ENCODE peak calls at places on chromosomes 6 and 20, in eight cellular contexts. One of them, this sample, is unnamed.

GRCh38 chr6:45654673-45655072 is 276.9 kb upstream of the SUPT3H start:
- DNase-seq in sigmoid colon: no peak
- DNase-seq in coronary artery: no peak
- DNase-seq in BJ: no peak
- DNase-seq in foreskin fibroblast: peak
- DNase-seq in brain microvascular endothelial cell: no peak
- DNase-seq in cardiac fibroblast: peak
- DNase-seq in fibroblast of pulmonary artery: no peak
- DNase-seq in this sample: no peak

GRCh38 chr20:50392138-50392866 is 117.9 kb upstream of the PTPN1 start:
- DNase-seq in foreskin fibroblast: no peak
- DNase-seq in brain microvascular endothelial cell: no peak
- DNase-seq in coronary artery: no peak
- DNase-seq in BJ: no peak
- DNase-seq in fibroblast of pulmonary artery: no peak
- DNase-seq in cardiac fibroblast: no peak
- DNase-seq in sigmoid colon: no peak
- DNase-seq in this sample: no peak

GRCh38 chr6:27772261-27773001 is 139.8 kb downstream of the OR2B2 start:
- DNase-seq in cardiac fibroblast: peak
- DNase-seq in BJ: no peak
- DNase-seq in foreskin fibroblast: peak
- DNase-seq in coronary artery: peak
- DNase-seq in sigmoid colon: peak
- DNase-seq in fibroblast of pulmonary artery: peak
- DNase-seq in brain microvascular endothelial cell: peak
- DNase-seq in this sample: peak

GRCh38 chr20:20405619-20406018 is 37.7 kb downstream of the INSM1 start:
- DNase-seq in brain microvascular endothelial cell: no peak
- DNase-seq in coronary artery: no peak
- DNase-seq in fibroblast of pulmonary artery: no peak
- DNase-seq in sigmoid colon: no peak
- DNase-seq in BJ: no peak
- DNase-seq in cardiac fibroblast: no peak
- DNase-seq in foreskin fibroblast: no peak
- DNase-seq in this sample: no peak

GRCh38 chr6:70973591-70973990 is 16.7 kb upstream of the B3GAT2 start:
- DNase-seq in BJ: no peak
- DNase-seq in brain microvascular endothelial cell: no peak
- DNase-seq in cardiac fibroblast: peak
- DNase-seq in coronary artery: no peak
- DNase-seq in foreskin fibroblast: no peak
- DNase-seq in sigmoid colon: no peak
- DNase-seq in fibroblast of pulmonary artery: no peak
- DNase-seq in this sample: no peak

GRCh38 chr20:10362674-10363073 is 71.3 kb downstream of the MKKS start:
- DNase-seq in coronary artery: no peak
- DNase-seq in sigmoid colon: no peak
- DNase-seq in BJ: no peak
- DNase-seq in cardiac fibroblast: no peak
- DNase-seq in brain microvascular endothelial cell: no peak
- DNase-seq in fibroblast of pulmonary artery: no peak
- DNase-seq in foreskin fibroblast: no peak
- DNase-seq in this sample: no peak

GRCh38 chr6:14119764-14120163 is 2.2 kb downstream of the CD83 start:
- DNase-seq in BJ: no peak
- DNase-seq in foreskin fibroblast: no peak
- DNase-seq in brain microvascular endothelial cell: no peak
- DNase-seq in cardiac fibroblast: no peak
- DNase-seq in fibroblast of pulmonary artery: no peak
- DNase-seq in sigmoid colon: no peak
- DNase-seq in coronary artery: no peak
- DNase-seq in this sample: no peak

GRCh38 chr6:9248125-9248524 is 812.8 kb upstream of the SLC35B3 start:
- DNase-seq in foreskin fibroblast: peak
- DNase-seq in sigmoid colon: no peak
- DNase-seq in coronary artery: no peak
- DNase-seq in fibroblast of pulmonary artery: no peak
- DNase-seq in brain microvascular endothelial cell: no peak
- DNase-seq in BJ: no peak
- DNase-seq in cardiac fibroblast: no peak
- DNase-seq in this sample: no peak

GRCh38 chr6:152846825-152847224 is 96.2 kb downstream of the VIP start:
- DNase-seq in fibroblast of pulmonary artery: no peak
- DNase-seq in foreskin fibroblast: no peak
- DNase-seq in BJ: no peak
- DNase-seq in cardiac fibroblast: peak
- DNase-seq in coronary artery: no peak
- DNase-seq in brain microvascular endothelial cell: no peak
- DNase-seq in sigmoid colon: no peak
- DNase-seq in this sample: no peak

GRCh38 chr6:150755524-150755923 is 110.0 kb upstream of the MTHFD1L start:
- DNase-seq in fibroblast of pulmonary artery: no peak
- DNase-seq in brain microvascular endothelial cell: no peak
- DNase-seq in coronary artery: no peak
- DNase-seq in cardiac fibroblast: no peak
- DNase-seq in sigmoid colon: no peak
- DNase-seq in BJ: no peak
- DNase-seq in foreskin fibroblast: no peak
- DNase-seq in this sample: no peak

GRCh38 chr20:43244647-43245046 is 54.9 kb upstream of the PTPRT start:
- DNase-seq in sigmoid colon: no peak
- DNase-seq in BJ: no peak
- DNase-seq in fibroblast of pulmonary artery: no peak
- DNase-seq in foreskin fibroblast: no peak
- DNase-seq in coronary artery: no peak
- DNase-seq in cardiac fibroblast: no peak
- DNase-seq in brain microvascular endothelial cell: no peak
- DNase-seq in this sample: no peak

GRCh38 chr6:113449051-113449450 is 408.1 kb upstream of the MARCKS start:
- DNase-seq in BJ: no peak
- DNase-seq in brain microvascular endothelial cell: peak
- DNase-seq in sigmoid colon: no peak
- DNase-seq in foreskin fibroblast: peak
- DNase-seq in fibroblast of pulmonary artery: no peak
- DNase-seq in cardiac fibroblast: peak
- DNase-seq in coronary artery: no peak
- DNase-seq in this sample: no peak

DNA sequence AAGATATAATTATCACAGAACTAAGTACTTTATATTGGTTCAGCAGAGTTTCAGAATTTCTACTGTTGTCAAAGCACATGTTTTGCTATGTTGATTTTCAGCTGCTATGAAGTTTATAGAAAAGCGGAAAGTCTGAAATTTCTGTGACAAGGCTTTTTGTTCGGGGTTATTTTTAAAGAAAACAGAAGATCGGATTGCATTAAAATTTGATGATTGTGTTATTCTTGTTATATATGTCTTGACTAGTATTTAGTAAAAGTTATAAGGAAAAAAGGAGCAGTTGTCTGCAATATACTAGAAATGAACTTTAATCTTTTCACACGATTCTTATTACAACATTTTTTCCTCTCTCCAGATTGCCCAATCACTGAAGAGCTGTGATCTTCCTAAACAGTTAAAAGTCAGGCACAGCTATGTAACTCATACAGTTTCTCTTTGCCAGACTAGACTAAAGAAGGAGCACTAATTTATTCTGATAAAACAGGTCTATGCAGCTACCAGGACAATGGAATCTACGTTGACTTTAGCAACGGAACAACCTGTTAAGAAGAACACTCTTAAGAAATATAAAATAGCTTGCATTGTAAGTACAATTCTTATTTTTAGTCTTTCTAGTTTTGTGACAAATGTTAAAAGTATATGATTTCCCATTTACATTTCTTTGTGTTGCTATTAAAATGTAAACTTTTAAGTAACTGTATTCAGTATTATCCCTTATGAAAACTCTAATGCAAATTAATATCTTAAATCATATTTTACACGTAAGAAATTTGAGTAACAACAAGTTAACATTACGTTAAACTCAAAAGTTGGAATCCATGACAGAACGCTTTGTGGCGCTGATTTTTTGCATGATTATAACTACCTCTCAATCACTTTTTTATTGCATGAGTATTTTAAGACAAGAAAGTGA is at the start of gene ENPP3:
- DNase-seq in coronary artery: no peak
- DNase-seq in fibroblast of pulmonary artery: peak
- DNase-seq in cardiac fibroblast: peak
- DNase-seq in BJ: no peak
- DNase-seq in brain microvascular endothelial cell: no peak
- DNase-seq in sigmoid colon: no peak
- DNase-seq in foreskin fibroblast: no peak
- DNase-seq in this sample: no peak
- H3K4me3 ChIP-seq in coronary artery: no peak
- H3K4me3 ChIP-seq in fibroblast of pulmonary artery: no peak
- H3K4me3 ChIP-seq in cardiac fibroblast: no peak
- H3K4me3 ChIP-seq in BJ: no peak
- H3K4me3 ChIP-seq in brain microvascular endothelial cell: no peak
- H3K4me3 ChIP-seq in sigmoid colon: no peak
- H3K4me3 ChIP-seq in foreskin fibroblast: no peak
- H3K4me3 ChIP-seq in this sample: no peak

GRCh38 chr6:33696076-33696475 is 15.4 kb downstream of the UQCC2 start:
- DNase-seq in cardiac fibroblast: no peak
- DNase-seq in fibroblast of pulmonary artery: no peak
- DNase-seq in sigmoid colon: no peak
- DNase-seq in brain microvascular endothelial cell: no peak
- DNase-seq in BJ: no peak
- DNase-seq in foreskin fibroblast: no peak
- DNase-seq in coronary artery: no peak
- DNase-seq in this sample: no peak
- H3K4me3 ChIP-seq in cardiac fibroblast: no peak
- H3K4me3 ChIP-seq in fibroblast of pulmonary artery: no peak
- H3K4me3 ChIP-seq in sigmoid colon: no peak
- H3K4me3 ChIP-seq in brain microvascular endothelial cell: no peak
- H3K4me3 ChIP-seq in BJ: no peak
- H3K4me3 ChIP-seq in foreskin fibroblast: no peak
- H3K4me3 ChIP-seq in coronary artery: no peak
- H3K4me3 ChIP-seq in this sample: no peak

GRCh38 chr6:680666-681374 is 12.1 kb downstream of the EXOC2 start:
- DNase-seq in sigmoid colon: no peak
- DNase-seq in coronary artery: no peak
- DNase-seq in BJ: no peak
- DNase-seq in foreskin fibroblast: no peak
- DNase-seq in brain microvascular endothelial cell: no peak
- DNase-seq in cardiac fibroblast: no peak
- DNase-seq in fibroblast of pulmonary artery: no peak
- DNase-seq in this sample: no peak

GRCh38 chr6:680204-680603 is 12.7 kb downstream of the EXOC2 start:
- DNase-seq in coronary artery: no peak
- DNase-seq in sigmoid colon: no peak
- DNase-seq in fibroblast of pulmonary artery: no peak
- DNase-seq in foreskin fibroblast: no peak
- DNase-seq in cardiac fibroblast: no peak
- DNase-seq in brain microvascular endothelial cell: no peak
- DNase-seq in BJ: no peak
- DNase-seq in this sample: no peak

GRCh38 chr6:686528-686927 is 6.4 kb downstream of the EXOC2 start:
- DNase-seq in sigmoid colon: no peak
- DNase-seq in cardiac fibroblast: peak
- DNase-seq in brain microvascular endothelial cell: no peak
- DNase-seq in coronary artery: no peak
- DNase-seq in BJ: no peak
- DNase-seq in fibroblast of pulmonary artery: no peak
- DNase-seq in foreskin fibroblast: no peak
- DNase-seq in this sample: peak

GRCh38 chr6:684831-685636 is 7.9 kb downstream of the EXOC2 start:
- DNase-seq in cardiac fibroblast: peak
- DNase-seq in fibroblast of pulmonary artery: peak
- DNase-seq in sigmoid colon: no peak
- DNase-seq in BJ: no peak
- DNase-seq in brain microvascular endothelial cell: peak
- DNase-seq in coronary artery: no peak
- DNase-seq in foreskin fibroblast: peak
- DNase-seq in this sample: no peak

GRCh38 chr6:683742-684440 is 9.0 kb downstream of the EXOC2 start:
- DNase-seq in coronary artery: no peak
- DNase-seq in foreskin fibroblast: peak
- DNase-seq in brain microvascular endothelial cell: peak
- DNase-seq in cardiac fibroblast: peak
- DNase-seq in sigmoid colon: no peak
- DNase-seq in BJ: no peak
- DNase-seq in fibroblast of pulmonary artery: peak
- DNase-seq in this sample: peak
- H3K4me3 ChIP-seq in coronary artery: peak
- H3K4me3 ChIP-seq in foreskin fibroblast: peak
- H3K4me3 ChIP-seq in brain microvascular endothelial cell: peak
- H3K4me3 ChIP-seq in cardiac fibroblast: peak
- H3K4me3 ChIP-seq in sigmoid colon: peak
- H3K4me3 ChIP-seq in BJ: peak
- H3K4me3 ChIP-seq in fibroblast of pulmonary artery: peak
- H3K4me3 ChIP-seq in this sample: peak

GRCh38 chr6:50842861-50843384 is 24.3 kb downstream of the TFAP2B start:
- DNase-seq in BJ: no peak
- DNase-seq in fibroblast of pulmonary artery: no peak
- DNase-seq in cardiac fibroblast: no peak
- DNase-seq in brain microvascular endothelial cell: no peak
- DNase-seq in sigmoid colon: no peak
- DNase-seq in foreskin fibroblast: no peak
- DNase-seq in coronary artery: no peak
- DNase-seq in this sample: no peak
- H3K4me3 ChIP-seq in BJ: no peak
- H3K4me3 ChIP-seq in fibroblast of pulmonary artery: no peak
- H3K4me3 ChIP-seq in cardiac fibroblast: no peak
- H3K4me3 ChIP-seq in brain microvascular endothelial cell: no peak
- H3K4me3 ChIP-seq in sigmoid colon: no peak
- H3K4me3 ChIP-seq in foreskin fibroblast: no peak
- H3K4me3 ChIP-seq in coronary artery: no peak
- H3K4me3 ChIP-seq in this sample: no peak

This sample was measured in skeletal muscle cell.